ENCODE peak calls at places on chromosome 4, in seven cellular contexts. V is HCT116, D is HepG2, H is K562, L is H1, Z is SK-N-SH, C is GM12878. W is an unnamed sample.

GRCh38 chr4:10336471-10336870 is 120.8 kb downstream of the ZNF518B start:
- DNase-seq in V (no peak), L (no peak), Z (no peak), C (no peak), H (no peak), D (no peak), W (no peak)

GRCh38 chr4:26731342-26731741 is 129.3 kb upstream of the STIM2 start:
- DNase-seq in D (no peak), H (no peak), L (no peak), C (peak; percentile 13), Z (no peak), V (no peak), W (no peak)

GRCh38 chr4:15374697-15375096 is 53.1 kb upstream of the C1QTNF7 start:
- DNase-seq in Z (no peak), L (no peak), C (no peak), V (no peak), D (no peak), H (no peak), W (no peak)

GRCh38 chr4:121272526-121272925 is 108.3 kb downstream of the QRFPR start:
- DNase-seq in D (no peak), V (no peak), C (no peak), Z (no peak), L (no peak), H (no peak), W (peak; percentile 2)

GRCh38 chr4:40564004-40564403 is 65.7 kb downstream of the RBM47 start:
- DNase-seq in V (peak; percentile 29), H (no peak), D (no peak), C (no peak), L (no peak), Z (no peak), W (no peak)

GRCh38 chr4:99723555-99724450 is 66.2 kb upstream of the C4orf54 start:
- DNase-seq in L (no peak), D (peak; percentile 58), Z (peak; percentile 4), H (peak; percentile 26), C (no peak), V (peak; percentile 10), W (peak; percentile 11)

GRCh38 chr4:98716796-98717195 is 58.4 kb upstream of the TSPAN5 start:
- DNase-seq in D (no peak), L (no peak), C (no peak), V (no peak), Z (no peak), H (no peak), W (no peak)

GRCh38 chr4:6987566-6987920 is 55.6 kb upstream of the TADA2B start:
- DNase-seq in D (no peak), L (no peak), Z (no peak), C (no peak), H (peak; percentile 31), V (no peak), W (no peak)

GRCh38 chr4:2947926-2948325 is 15.3 kb downstream of the NOP14 start:
- DNase-seq in Z (no peak), H (no peak), D (no peak), C (no peak), V (no peak), L (no peak), W (no peak)

GRCh38 chr4:83305187-83305586 is 20.6 kb upstream of the COQ2 start:
- DNase-seq in L (no peak), C (no peak), Z (no peak), V (no peak), D (no peak), H (no peak), W (no peak)

GRCh38 chr4:113086172-113086695 is 36.8 kb downstream of the ANK2 start:
- DNase-seq in H (no peak), C (no peak), D (no peak), L (no peak), Z (no peak), V (no peak), W (no peak)

GRCh38 chr4:86895692-86896488 is 3.7 kb upstream of the C4orf36 start:
- DNase-seq in Z (peak; percentile 58), L (no peak), H (peak; percentile 52), V (peak; percentile 61), C (no peak), D (peak; percentile 71), W (no peak)

GRCh38 chr4:108830509-108831244 is 67.8 kb upstream of the ETNPPL start:
- DNase-seq in V (no peak), C (no peak), H (no peak), L (no peak), D (no peak), Z (no peak), W (no peak)

GRCh38 chr4:168451331-168451730 is 29.0 kb downstream of the DDX60L start:
- DNase-seq in L (no peak), D (no peak), Z (no peak), V (no peak), C (no peak), H (no peak), W (no peak)

GRCh38 chr4:10832989-10833635 is 148.5 kb upstream of the CLNK start:
- DNase-seq in H (no peak), V (no peak), Z (no peak), D (no peak), L (no peak), C (peak; percentile 2), W (no peak)

GRCh38 chr4:54231419-54232150 is 2.5 kb downstream of the PDGFRA start:
- DNase-seq in Z (peak; percentile 77), C (no peak), H (no peak), D (no peak), V (no peak), L (no peak), W (no peak)

GRCh38 chr4:91025240-91026173 is 898.3 kb downstream of the CCSER1 start:
- DNase-seq in H (no peak), Z (no peak), V (no peak), L (no peak), D (no peak), C (no peak), W (no peak)

GRCh38 chr4:152640058-152640921 is 39.5 kb downstream of the TMEM154 start:
- DNase-seq in C (no peak), Z (peak; percentile 42), H (peak; percentile 42), D (no peak), V (no peak), L (no peak), W (peak; percentile 19)
- TF ChIP-seq JUND in C (no peak), Z (no peak), H (no peak), D (no peak), V (no peak), L (no peak), W (no peak)

DNA sequence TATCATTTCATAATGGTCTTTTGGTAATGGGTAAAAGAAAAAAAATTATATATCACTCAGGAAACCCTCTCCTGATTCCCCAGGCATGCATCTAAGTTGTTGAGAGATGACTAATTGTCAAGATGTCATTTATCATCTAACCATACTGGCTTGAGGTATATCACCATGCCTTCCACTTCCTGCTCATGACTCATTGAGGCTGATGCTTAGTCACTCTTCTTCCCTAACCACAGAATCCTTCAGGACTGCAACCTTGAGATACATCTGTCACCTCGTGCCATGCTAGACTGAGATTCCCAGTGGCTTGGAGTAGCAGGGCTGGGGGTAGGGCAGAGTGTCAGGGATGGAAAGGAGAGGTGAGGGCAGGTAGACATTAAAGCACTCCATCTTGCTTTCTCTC is 782.5 kb upstream of the INTU start:
- DNase-seq in C (no peak), H (peak; percentile 75), L (no peak), V (peak; percentile 96), D (no peak), Z (peak; percentile 1), W (no peak)
- TF ChIP-seq JUND in C (no peak), H (peak; percentile 99), L (no peak), V (peak; percentile 99), D (no peak), Z (peak; percentile 100), W (no peak)

GRCh38 chr4:114326358-114326757 is 272.2 kb upstream of the UGT8 start:
- DNase-seq in V (no peak), Z (no peak), L (no peak), H (no peak), D (no peak), C (no peak), W (peak; percentile 92)
- TF ChIP-seq JUND in V (no peak), Z (no peak), L (no peak), H (no peak), D (no peak), C (no peak), W (peak; percentile 66)

GRCh38 chr4:103424853-103425252 is 226.7 kb upstream of the CENPE start:
- DNase-seq in L (no peak), Z (no peak), C (no peak), D (peak; percentile 71), H (no peak), V (no peak), W (peak; percentile 2)

GRCh38 chr4:103425406-103425805 is 227.3 kb upstream of the CENPE start:
- DNase-seq in D (peak; percentile 4), L (no peak), Z (no peak), H (no peak), V (no peak), C (no peak), W (no peak)

GRCh38 chr4:103423261-103423660 is 225.1 kb upstream of the CENPE start:
- DNase-seq in H (no peak), L (no peak), Z (no peak), C (no peak), V (no peak), D (no peak), W (no peak)

GRCh38 chr4:103422467-103423219 is 224.5 kb upstream of the CENPE start:
- DNase-seq in Z (no peak), D (no peak), L (no peak), H (no peak), C (no peak), V (no peak), W (no peak)
- TF ChIP-seq JUND in Z (no peak), D (no peak), L (no peak), H (no peak), C (no peak), V (no peak), W (no peak)

DNA sequence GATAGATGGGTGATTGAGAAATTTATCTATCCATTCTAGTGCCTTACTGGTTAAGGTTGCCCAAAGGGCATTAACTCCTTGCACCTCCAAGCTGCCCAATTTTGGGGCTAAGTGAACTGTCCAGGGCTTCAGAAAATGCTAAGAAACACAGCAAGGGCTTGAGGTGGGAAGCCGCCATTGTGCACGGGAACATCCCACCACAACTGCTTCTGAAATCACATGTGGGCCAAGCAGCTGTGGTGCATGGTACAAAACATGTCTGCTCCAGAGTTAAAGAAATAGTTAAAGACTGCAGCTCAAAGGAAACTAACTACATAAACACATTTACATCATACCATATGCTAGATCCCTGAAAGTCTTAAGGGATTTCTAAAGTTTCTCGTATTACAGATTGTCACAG is 144.3 kb upstream of the NDST3 start:
- DNase-seq in D (no peak), L (no peak), C (no peak), Z (no peak), V (no peak), H (no peak), W (no peak)
- TF ChIP-seq JUND in D (no peak), L (no peak), C (no peak), Z (no peak), V (no peak), H (no peak), W (no peak)

DNA sequence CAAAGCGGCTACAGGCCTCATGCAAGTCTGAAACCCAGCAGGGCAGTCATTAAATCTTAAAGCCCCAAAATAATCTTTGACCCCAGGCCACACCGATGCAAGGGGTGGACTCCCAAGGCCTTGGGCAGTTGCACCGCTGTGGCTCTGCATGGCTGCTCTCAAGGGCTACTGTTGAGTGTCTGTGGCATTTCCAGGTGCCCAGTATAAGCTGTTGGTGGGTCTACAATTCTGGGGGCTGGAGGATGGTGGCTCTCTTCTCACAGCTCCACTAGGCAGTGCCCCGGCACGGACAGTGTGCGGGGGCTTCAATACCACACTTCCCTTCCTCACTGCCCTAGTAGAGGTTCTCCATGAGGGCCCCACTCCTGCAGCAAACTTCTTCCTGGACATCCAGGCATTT is 60.1 kb downstream of the NWD2 start:
- DNase-seq in V (no peak), C (no peak), L (no peak), Z (no peak), H (no peak), D (no peak), W (no peak)
- TF ChIP-seq JUND in V (no peak), C (no peak), L (no peak), Z (no peak), H (no peak), D (no peak), W (no peak)